ENCODE peak calls at places on chromosomes 2 and 18, in eight cellular contexts. T is pancreas, W is AG04450, B is nephron progenitor cell, L is upper lobe of left lung, Z is GM10248, F is K562, N is progenitor cell of endocrine pancreas. X is an unnamed sample.

GRCh38 chr2:131724019-131724418 is 196.3 kb downstream of the CCDC74A start:
- DNase-seq in T (no peak), W (no peak), B (no peak), L (peak; percentile 85), Z (no peak), F (no peak), N (no peak), X (no peak)

GRCh38 chr2:26693287-26693849 is 846 bp downstream of the KCNK3 start:
- DNase-seq in T (no peak), W (no peak), B (no peak), L (no peak), Z (no peak), F (no peak), N (no peak), X (no peak)

GRCh38 chr2:167134381-167135072 is 246.2 kb downstream of the XIRP2 start:
- DNase-seq in T (no peak), W (peak; percentile 50), B (no peak), L (no peak), Z (no peak), F (no peak), N (no peak), X (no peak)

GRCh38 chr2:9336534-9337354 is 86.6 kb downstream of the ITGB1BP1 start:
- DNase-seq in T (no peak), W (peak; percentile 94), B (no peak), L (no peak), Z (no peak), F (peak; percentile 57), N (no peak), X (no peak)

GRCh38 chr2:82124629-82125028 is 1820.1 kb upstream of the LRRTM1 start:
- DNase-seq in T (no peak), W (no peak), B (no peak), L (no peak), Z (no peak), F (no peak), N (no peak), X (no peak)

GRCh38 chr2:12928706-12929291 is 212.1 kb downstream of the TRIB2 start:
- DNase-seq in T (no peak), W (no peak), B (no peak), L (no peak), Z (no peak), F (no peak), N (no peak), X (no peak)

GRCh38 chr2:205066081-205066480 is 520.8 kb downstream of the PARD3B start:
- DNase-seq in T (no peak), W (no peak), B (no peak), L (no peak), Z (no peak), F (no peak), N (no peak), X (no peak)

GRCh38 chr2:68643011-68643873 is at the start of gene PROKR1:
- DNase-seq in T (peak; percentile 53), W (no peak), B (peak; percentile 79), L (peak; percentile 89), Z (no peak), F (peak; percentile 55), N (peak; percentile 52), X (peak; percentile 74)

GRCh38 chr2:105888625-105889024 is 143.9 kb downstream of the NCK2 start:
- DNase-seq in T (no peak), W (no peak), B (no peak), L (no peak), Z (no peak), F (no peak), N (no peak), X (no peak)

GRCh38 chr2:147204102-147204501 is 640.7 kb upstream of the ACVR2A start:
- DNase-seq in T (no peak), W (no peak), B (no peak), L (no peak), Z (no peak), F (no peak), N (no peak), X (no peak)

GRCh38 chr2:45285791-45286390 is 276.6 kb upstream of the SIX2 start:
- DNase-seq in T (no peak), W (no peak), B (no peak), L (no peak), Z (no peak), F (no peak), N (no peak), X (no peak)

GRCh38 chr2:112483047-112483473 is 1.1 kb downstream of the TTL start:
- DNase-seq in T (no peak), W (no peak), B (peak; percentile 14), L (no peak), Z (no peak), F (peak; percentile 55), N (no peak), X (no peak)

GRCh38 chr2:102895386-102895785 is 133.6 kb downstream of the TMEM182 start:
- DNase-seq in T (no peak), W (no peak), B (no peak), L (no peak), Z (no peak), F (no peak), N (no peak), X (no peak)

GRCh38 chr2:100987536-100987935 is 14.6 kb upstream of the RPL31 start:
- DNase-seq in T (no peak), W (no peak), B (no peak), L (no peak), Z (no peak), F (no peak), N (no peak), X (no peak)

GRCh38 chr2:61538920-61539559 is 884 bp upstream of the XPO1 start:
- DNase-seq in T (peak; percentile 20), W (no peak), B (no peak), L (no peak), Z (no peak), F (no peak), N (no peak), X (no peak)

GRCh38 chr2:74959106-74959751 is 786 bp downstream of the POLE4 start:
- DNase-seq in T (no peak), W (no peak), B (no peak), L (no peak), Z (no peak), F (no peak), N (no peak), X (no peak)

GRCh38 chr2:64023485-64024258 is 4.4 kb upstream of the VPS54 start:
- DNase-seq in T (no peak), W (no peak), B (no peak), L (no peak), Z (no peak), F (no peak), N (no peak), X (no peak)
- TF ChIP-seq CTCF in T (no peak), W (no peak), B (no peak), L (no peak), Z (no peak), F (peak; percentile 12), N (no peak), X (no peak)

GRCh38 chr18:67511840-67512239 is 4.7 kb downstream of the DSEL start:
- DNase-seq in T (no peak), W (no peak), B (no peak), L (no peak), Z (no peak), F (no peak), N (no peak), X (no peak)

GRCh38 chr18:67510831-67511230 is 5.7 kb downstream of the DSEL start:
- DNase-seq in T (no peak), W (no peak), B (no peak), L (no peak), Z (no peak), F (no peak), N (no peak), X (no peak)

GRCh38 chr18:67514465-67514864 is 2.1 kb downstream of the DSEL start:
- DNase-seq in T (no peak), W (no peak), B (no peak), L (no peak), Z (no peak), F (no peak), N (no peak), X (no peak)

GRCh38 chr18:67514901-67515540 is 1.5 kb downstream of the DSEL start:
- DNase-seq in T (no peak), W (no peak), B (no peak), L (no peak), Z (no peak), F (no peak), N (no peak), X (no peak)

DNA sequence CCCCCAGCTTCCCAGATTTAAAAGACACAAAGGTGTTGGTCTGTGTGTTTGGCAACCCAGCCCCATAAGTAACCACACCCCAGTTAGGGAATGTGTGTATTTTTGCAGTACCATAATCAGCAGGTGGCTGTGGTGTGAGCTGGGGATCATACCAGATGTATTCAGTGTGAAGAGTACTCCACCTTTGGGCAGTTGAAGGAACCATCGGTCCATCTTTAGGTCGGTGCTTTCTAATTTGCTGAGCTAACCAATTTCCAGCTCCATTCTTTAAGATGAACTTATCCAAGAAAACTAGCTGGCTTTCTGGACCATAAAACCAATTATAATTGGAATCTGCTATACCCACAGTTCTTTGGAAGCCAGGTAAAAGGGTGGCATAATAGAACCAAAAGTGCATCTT is 3.2 kb downstream of the DSEL start:
- DNase-seq in T (no peak), W (no peak), B (no peak), L (no peak), Z (no peak), F (no peak), N (no peak), X (no peak)
- TF ChIP-seq CTCF in T (no peak), W (peak; percentile 6), B (no peak), L (no peak), Z (no peak), F (no peak), N (no peak), X (no peak)

DNA sequence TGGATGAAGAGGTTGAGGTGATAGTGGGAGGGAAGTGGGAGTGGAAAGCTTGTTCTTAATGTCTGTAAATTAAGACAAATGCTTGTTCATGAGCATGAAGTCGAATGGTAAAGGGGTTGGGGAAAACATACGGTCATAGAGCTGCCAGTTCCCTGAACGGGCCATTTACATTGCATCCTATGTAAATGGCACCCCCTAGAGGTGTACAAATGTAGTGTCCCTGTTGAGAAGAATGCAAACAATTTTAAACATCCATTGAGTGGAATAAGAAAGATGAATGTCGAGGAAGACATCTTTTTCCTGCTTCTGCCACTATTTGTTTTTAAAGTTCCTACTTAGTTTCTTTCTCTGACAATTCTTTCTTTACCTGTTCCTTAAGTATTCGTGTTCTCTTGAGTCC is 155.7 kb downstream of the RDH14 start:
- DNase-seq in T (no peak), W (no peak), B (no peak), L (no peak), Z (no peak), F (peak; percentile 30), N (no peak), X (no peak)
- TF ChIP-seq CTCF in T (no peak), W (peak; percentile 36), B (peak; percentile 62), L (no peak), Z (peak; percentile 11), F (peak; percentile 29), N (peak; percentile 59), X (peak; percentile 75)

DNA sequence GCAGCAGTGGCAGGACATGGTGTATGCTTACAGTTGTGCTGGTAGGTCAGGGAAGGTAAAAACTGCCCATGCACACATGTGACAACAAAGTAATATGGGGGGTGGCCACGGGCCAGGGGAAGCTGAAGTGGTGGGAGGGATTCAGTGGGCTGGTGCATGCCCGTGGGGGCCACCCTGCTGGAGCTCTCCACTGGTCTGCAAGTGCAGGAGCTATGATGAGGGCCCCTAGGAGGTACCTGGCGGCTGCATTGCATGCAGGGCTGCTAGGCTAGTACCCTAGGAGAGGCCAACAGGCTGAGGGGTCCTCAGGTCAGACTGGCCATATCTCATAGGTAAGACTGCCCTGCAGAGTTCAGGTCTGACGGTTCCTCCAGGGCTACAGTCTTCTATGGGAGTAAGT is 265.9 kb downstream of the NUP35 start:
- DNase-seq in T (peak; percentile 17), W (no peak), B (no peak), L (peak; percentile 8), Z (no peak), F (no peak), N (no peak), X (no peak)
- TF ChIP-seq CTCF in T (no peak), W (no peak), B (no peak), L (no peak), Z (no peak), F (no peak), N (no peak), X (no peak)

X was measured in type B pancreatic cell.